ENCODE peak calls at places on chromosomes 13 and 19, in ten cellular contexts. I is head of caudate nucleus, Y is NCI-H1092, L is heart right ventricle, T is tibial nerve, H is non-pigmented ciliary epithelial cell, F is HL-60, U is lower lobe of right lung, Z is AG04449, C is keratinocyte. M is an unnamed sample.

GRCh38 chr19:5017235-5017634 is 48.3 kb downstream of the KDM4B start:
- DNase-seq in I (no peak), Y (no peak), L (no peak), T (no peak), H (no peak), F (no peak), U (no peak), Z (no peak), C (no peak), M (no peak)

GRCh38 chr19:46840157-46840942 is 10.3 kb downstream of the AP2S1 start:
- DNase-seq in I (peak), Y (peak), L (no peak), T (no peak), H (no peak), F (no peak), U (no peak), Z (peak), C (no peak), M (no peak)

GRCh38 chr19:2507109-2507508 is 31.2 kb downstream of the GADD45B start:
- DNase-seq in I (no peak), Y (peak), L (no peak), T (no peak), H (no peak), F (no peak), U (no peak), Z (no peak), C (no peak), M (no peak)

GRCh38 chr13:74889321-74889720 is 592.6 kb downstream of the TBC1D4 start:
- DNase-seq in I (no peak), Y (no peak), L (no peak), T (no peak), H (no peak), F (no peak), U (no peak), Z (no peak), C (peak), M (no peak)

GRCh38 chr13:44393391-44393790 is 19.8 kb downstream of the SERP2 start:
- DNase-seq in I (no peak), Y (no peak), L (no peak), T (no peak), H (peak), F (no peak), U (no peak), Z (no peak), C (no peak), M (no peak)

GRCh38 chr19:2230807-2231533 is 5.2 kb downstream of the PLEKHJ1 start:
- DNase-seq in I (no peak), Y (no peak), L (no peak), T (no peak), H (no peak), F (no peak), U (no peak), Z (no peak), C (no peak), M (no peak)

GRCh38 chr19:1069009-1069779 is 2.2 kb downstream of the ARHGAP45 start:
- DNase-seq in I (peak), Y (no peak), L (peak), T (no peak), H (no peak), F (peak), U (peak), Z (no peak), C (no peak), M (peak)

GRCh38 chr19:43489310-43489709 is 15.2 kb downstream of the PHLDB3 start:
- DNase-seq in I (no peak), Y (no peak), L (peak), T (no peak), H (no peak), F (peak), U (no peak), Z (no peak), C (no peak), M (no peak)

GRCh38 chr19:2900296-2901252 is at the start of gene ZNF57:
- DNase-seq in I (peak), Y (peak), L (peak), T (peak), H (peak), F (peak), U (peak), Z (peak), C (peak), M (peak)

M was measured in aorta.